ENCODE peak calls at places on chromosomes 2 and 18, in six cellular contexts. U is SHP77, W is left lung, T is epithelial cell of prostate, Q is HCEC 1CT, D is NCI-H1105 treated with DMSO at 0.1 percent for 48 hours. Y is an unnamed sample.
A peak's percentile ranks its signal among the peaks of the same experiment; 100 is the strongest.

GRCh38 chr2:26564121-26564520 is 77.0 kb downstream of the CIB4 start:
- DNase-seq in U (no peak), Q (no peak), D (no peak), W (no peak), T (no peak), Y (no peak)

GRCh38 chr2:48313036-48313877 is 216.7 kb upstream of the STON1 start:
- DNase-seq in D (no peak), U (no peak), Q (no peak), T (no peak), W (no peak), Y (no peak)

GRCh38 chr18:9178557-9178956 is 42.0 kb downstream of the ANKRD12 start:
- DNase-seq in T (no peak), D (no peak), Q (no peak), W (no peak), U (no peak), Y (no peak)

GRCh38 chr2:68637047-68637446 is 6.3 kb upstream of the PROKR1 start:
- DNase-seq in W (no peak), Q (no peak), D (no peak), U (no peak), T (no peak), Y (no peak)

GRCh38 chr2:3728104-3729054 is 25.0 kb downstream of the DCDC2C start:
- DNase-seq in Q (peak; percentile 32), W (no peak), D (peak; percentile 44), T (no peak), U (peak; percentile 60), Y (no peak)

GRCh38 chr2:72576861-72577260 is 249.0 kb downstream of the EXOC6B start:
- DNase-seq in W (no peak), D (no peak), U (no peak), T (no peak), Q (peak; percentile 39), Y (no peak)

GRCh38 chr2:43818761-43819160 is 19.9 kb downstream of the ABCG5 start:
- DNase-seq in U (no peak), W (no peak), Q (peak; percentile 21), T (no peak), D (no peak), Y (peak; percentile 53)

GRCh38 chr2:37585295-37585908 is 86.0 kb downstream of the CDC42EP3 start:
- DNase-seq in Q (peak; percentile 47), T (no peak), U (peak; percentile 65), D (no peak), W (no peak), Y (peak; percentile 57)

GRCh38 chr2:102273619-102274211 is 37.6 kb upstream of the IL1RL1 start:
- DNase-seq in T (no peak), Q (peak; percentile 37), W (no peak), U (no peak), D (no peak), Y (no peak)

GRCh38 chr2:71466301-71467179 is 13.2 kb downstream of the DYSF start:
- DNase-seq in Q (no peak), D (peak; percentile 55), U (no peak), W (peak; percentile 87), T (no peak), Y (no peak)

GRCh38 chr2:216372761-216373291 is 543 bp upstream of the MARCHF4 start:
- DNase-seq in W (no peak), D (no peak), U (no peak), Q (peak; percentile 85), T (no peak), Y (no peak)

GRCh38 chr2:120846406-120847095 is 110.9 kb downstream of the GLI2 start:
- DNase-seq in U (no peak), T (no peak), W (no peak), Q (no peak), D (no peak), Y (no peak)

GRCh38 chr18:5868218-5868904 is 27.0 kb downstream of the TMEM200C start:
- DNase-seq in W (peak; percentile 18), U (peak; percentile 63), Q (peak; percentile 43), D (peak; percentile 33), T (peak; percentile 43), Y (peak; percentile 77)

GRCh38 chr18:22558945-22559385 is 141.2 kb upstream of the CTAGE1 start:
- DNase-seq in Q (no peak), W (peak; percentile 80), U (no peak), T (no peak), D (no peak), Y (peak; percentile 76)

GRCh38 chr2:107430596-107431266 is 396.0 kb upstream of the RGPD4 start:
- DNase-seq in U (no peak), D (no peak), Q (no peak), W (no peak), T (no peak), Y (no peak)

GRCh38 chr18:60020107-60020925 is 120.5 kb downstream of the PMAIP1 start:
- DNase-seq in D (no peak), W (no peak), Q (peak; percentile 18), U (no peak), T (no peak), Y (no peak)

GRCh38 chr2:134290363-134290762 is 36.5 kb downstream of the MGAT5 start:
- DNase-seq in T (no peak), D (no peak), W (no peak), U (no peak), Q (no peak), Y (no peak)

GRCh38 chr18:35662293-35663062 is 80.9 kb downstream of the GALNT1 start:
- DNase-seq in D (no peak), T (no peak), W (no peak), U (no peak), Q (no peak), Y (no peak)

GRCh38 chr18:52615321-52615720 is 275.3 kb downstream of the DCC start:
- DNase-seq in Q (no peak), D (no peak), W (no peak), T (no peak), U (no peak), Y (no peak)

GRCh38 chr2:113390133-113390849 is 47.2 kb upstream of the ZNG1B start:
- DNase-seq in T (no peak), D (no peak), U (no peak), W (no peak), Q (peak; percentile 75), Y (peak; percentile 78)

GRCh38 chr2:221896505-221897151 is 324.5 kb upstream of the EPHA4 start:
- DNase-seq in D (no peak), T (no peak), U (peak; percentile 52), Q (peak; percentile 89), W (peak; percentile 28), Y (no peak)

GRCh38 chr2:104702026-104702425 is 151.9 kb upstream of the POU3F3 start:
- DNase-seq in U (no peak), D (peak; percentile 71), Q (no peak), W (no peak), T (no peak), Y (no peak)

GRCh38 chr18:75422341-75422910 is 5.1 kb downstream of the SMIM21 start:
- DNase-seq in W (no peak), U (no peak), Q (peak; percentile 8), D (no peak), T (no peak), Y (no peak)

Y was measured in body of pancreas.